ENCODE peak calls at places on chromosome 9, in ten cellular contexts. Y is activated naive CD8-positive, alpha-beta T cell treated with anti-CD3 and anti-CD28 coated beads for 36 hours; R is aorta; T is CD8-positive, alpha-beta T cell; N is heart right ventricle; C is T-cell; X is cardiac muscle cell; O is AG10803; W is upper lobe of right lung; K is NCI-H524. D is an unnamed sample.

GRCh38 chr9:91419222-91420191 is 4.1 kb downstream of the NFIL3 start:
- DNase-seq in C (no peak), T (no peak), X (peak; percentile 96), Y (no peak), W (peak; percentile 68), R (peak; percentile 77), N (no peak), O (peak; percentile 95), K (no peak), D (no peak)

GRCh38 chr9:20506631-20507030 is 115.7 kb downstream of the MLLT3 start:
- DNase-seq in W (no peak), C (no peak), Y (no peak), T (no peak), N (no peak), X (no peak), K (no peak), R (no peak), O (no peak), D (no peak)

GRCh38 chr9:135222991-135223760 is 135.7 kb downstream of the OLFM1 start:
- DNase-seq in O (no peak), W (peak; percentile 53), C (no peak), R (peak; percentile 23), T (no peak), X (no peak), N (peak; percentile 2), K (no peak), Y (no peak), D (no peak)

GRCh38 chr9:116099821-116100220 is 53.8 kb upstream of the PAPPA start:
- DNase-seq in K (no peak), C (no peak), T (no peak), X (peak; percentile 78), R (no peak), W (no peak), O (peak; percentile 42), N (no peak), Y (no peak), D (no peak)

GRCh38 chr9:82546131-82546530 is 516.8 kb downstream of the RASEF start:
- DNase-seq in K (no peak), O (no peak), T (no peak), R (no peak), W (no peak), C (no peak), Y (no peak), X (no peak), N (no peak), D (no peak)

GRCh38 chr9:120733190-120733589 is 18.9 kb upstream of the MEGF9 start:
- DNase-seq in Y (no peak), K (no peak), T (no peak), R (peak; percentile 87), C (no peak), W (peak; percentile 78), X (peak; percentile 91), O (peak; percentile 55), N (no peak), D (no peak)

GRCh38 chr9:133732351-133733073 is 5.6 kb downstream of the SARDH start:
- DNase-seq in C (no peak), N (no peak), W (peak; percentile 58), K (no peak), R (no peak), Y (no peak), T (no peak), O (no peak), X (no peak), D (no peak)

GRCh38 chr9:114448706-114449105 is 56.6 kb downstream of the WHRN start:
- DNase-seq in O (peak; percentile 67), R (no peak), X (peak; percentile 30), Y (no peak), N (no peak), C (no peak), T (no peak), W (peak; percentile 38), K (no peak), D (no peak)

D was measured in nephron progenitor cell.